ENCODE peak calls at places on chromosomes 2 and 18, in four cellular contexts. Y is cardiac fibroblast, X is brain microvascular endothelial cell, T is body of pancreas. A is an unnamed sample.

GRCh38 chr18:24818069-24818395 is 357.6 kb downstream of the HRH4 start:
- DNase-seq in T (no peak), Y (no peak), X (no peak), A (no peak)

GRCh38 chr2:174025271-174026121 is 60.3 kb upstream of the SP3 start:
- DNase-seq in T (no peak), Y (peak; percentile 97), X (peak; percentile 62), A (peak; percentile 97)

GRCh38 chr2:220736778-220737177 is 835.3 kb downstream of the EPHA4 start:
- DNase-seq in T (no peak), X (no peak), Y (no peak), A (no peak)

GRCh38 chr18:9552189-9552588 is 62.2 kb downstream of the PPP4R1 start:
- DNase-seq in T (no peak), Y (peak; percentile 31), X (no peak), A (peak; percentile 9)

GRCh38 chr2:99035920-99036319 is 99.9 kb upstream of the CRACDL start:
- DNase-seq in X (no peak), T (no peak), Y (peak; percentile 0), A (peak; percentile 9)

GRCh38 chr2:168392031-168392430 is 64.0 kb upstream of the CERS6 start:
- DNase-seq in X (no peak), T (no peak), Y (no peak), A (no peak)

GRCh38 chr2:168684921-168685618 is 117.4 kb upstream of the NOSTRIN start:
- DNase-seq in X (no peak), Y (no peak), T (no peak), A (no peak)

GRCh38 chr2:86793752-86794151 is 3.0 kb upstream of the CD8A start:
- DNase-seq in T (no peak), Y (no peak), X (no peak), A (no peak)

GRCh38 chr2:210162466-210163124 is 8.6 kb downstream of the KANSL1L start:
- DNase-seq in X (no peak), T (no peak), Y (no peak), A (no peak)

DNA sequence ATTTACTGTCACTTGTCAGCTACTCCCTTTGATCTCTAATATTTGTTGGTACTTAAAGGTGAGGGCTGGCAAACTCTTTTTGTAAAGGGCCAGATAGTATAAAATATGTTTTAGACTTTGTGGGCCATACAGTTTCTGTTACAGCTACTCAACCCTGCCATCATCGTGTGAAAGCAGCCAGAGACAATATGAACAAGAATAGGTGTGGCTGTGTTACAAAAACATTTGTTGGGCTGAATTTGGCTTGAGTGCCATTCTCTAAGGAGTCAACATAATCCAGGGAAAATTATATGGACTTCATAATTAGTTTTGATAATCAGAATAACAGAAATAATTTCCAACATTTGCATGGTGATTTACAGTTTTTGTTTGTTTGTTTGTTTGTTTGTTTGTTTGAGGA is 190.6 kb downstream of the LTBP1 start:
- DNase-seq in X (no peak), Y (peak; percentile 28), T (no peak), A (no peak)
- H3K4me3 ChIP-seq in X (peak overlapping the region; percentile 88), Y (peak overlapping the region; percentile 82), T (no peak overlapping the region), A (no peak overlapping the region)

GRCh38 chr18:31946305-31947046 is 3.5 kb upstream of the TRAPPC8 start:
- DNase-seq in Y (no peak), T (no peak), X (no peak), A (no peak)
- TF ChIP-seq CTCF in Y (no peak), T (no peak), X (no peak), A (no peak)

GRCh38 chr2:138779451-138780440 is at the start of gene NXPH2:
- DNase-seq in T (no peak), X (no peak), Y (no peak), A (no peak)
- H3K4me3 ChIP-seq in T (peak within 1 kb of the TSS; percentile 2), X (peak within 1 kb of the TSS; percentile 6), Y (no peak within 1 kb of the TSS), A (no peak within 1 kb of the TSS)

GRCh38 chr2:20064421-20064820 is 13.0 kb upstream of the LAPTM4A start:
- DNase-seq in X (no peak), Y (no peak), T (no peak), A (no peak)

GRCh38 chr2:20064841-20065240 is 13.4 kb upstream of the LAPTM4A start:
- DNase-seq in Y (no peak), X (no peak), T (no peak), A (no peak)

GRCh38 chr2:20061940-20062339 is 10.5 kb upstream of the LAPTM4A start:
- DNase-seq in T (no peak), Y (no peak), X (no peak), A (no peak)

GRCh38 chr2:20061476-20061875 is 10.0 kb upstream of the LAPTM4A start:
- DNase-seq in X (no peak), Y (peak; percentile 71), T (no peak), A (peak; percentile 75)

DNA sequence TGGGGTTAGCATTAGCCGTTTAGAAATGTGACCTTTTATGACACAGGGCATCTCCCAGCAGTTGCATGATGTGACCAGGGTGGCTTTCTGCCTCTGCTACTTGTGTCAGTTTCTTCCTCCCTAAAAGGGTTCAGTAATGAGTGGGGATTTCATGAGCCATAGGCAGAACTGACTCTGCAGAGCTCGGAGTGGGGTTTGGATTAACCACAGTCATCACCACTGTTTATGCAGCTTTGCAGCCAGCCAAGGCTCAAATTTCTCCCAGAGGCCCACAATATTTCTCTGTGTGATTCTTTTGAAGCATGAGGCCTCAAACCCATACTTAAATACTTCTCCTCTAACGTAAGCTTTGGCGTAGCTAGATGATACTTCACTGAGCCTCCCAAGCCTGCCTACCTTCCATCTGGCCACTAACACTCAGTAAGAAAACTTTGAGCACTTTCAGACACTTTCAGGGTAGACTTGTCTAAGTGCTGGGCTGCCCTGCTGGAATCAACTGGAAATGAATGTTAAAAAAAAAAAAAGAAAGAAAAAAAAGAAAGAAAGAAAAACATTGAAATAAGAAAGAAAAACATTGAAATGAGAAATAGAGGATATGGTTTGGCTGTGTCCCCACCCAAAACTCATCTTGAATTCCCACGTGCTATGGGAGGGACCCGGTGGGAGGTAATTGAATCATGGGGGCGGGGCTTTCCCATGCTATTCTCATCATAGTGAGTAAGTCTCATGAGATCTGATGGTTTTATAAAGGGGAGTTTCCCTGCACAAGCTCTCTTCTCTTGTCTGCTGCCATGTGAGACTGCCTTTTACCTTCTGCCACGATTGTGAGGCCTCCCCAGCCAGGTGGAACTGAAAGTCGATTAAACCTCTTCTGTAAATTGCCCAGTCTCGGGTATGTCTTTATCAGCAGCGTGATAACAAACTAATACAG is 11.5 kb upstream of the LAPTM4A start:
- DNase-seq in T (no peak), X (peak; percentile 90), Y (peak; percentile 60), A (peak; percentile 87)
- TF ChIP-seq CTCF in T (no peak), X (peak; percentile 23), Y (no peak), A (peak; percentile 2)

DNA sequence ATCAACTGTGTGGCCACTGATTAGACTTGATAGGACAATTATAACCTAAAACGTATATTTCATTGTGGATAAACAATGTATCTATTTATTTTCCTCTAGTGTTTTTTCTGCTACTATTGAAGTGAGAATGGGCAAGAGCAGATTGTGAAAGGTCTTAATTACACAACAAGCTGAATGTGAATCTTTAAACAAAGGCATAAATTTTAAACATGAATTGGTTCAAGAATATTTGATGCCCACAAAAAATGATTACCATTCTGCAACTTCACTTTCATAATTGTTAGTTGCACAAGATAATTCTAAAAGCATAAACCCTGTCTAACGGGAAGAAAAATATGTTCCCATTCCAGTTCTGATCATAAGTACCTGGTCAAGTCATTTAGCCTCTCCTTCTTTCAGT is 285.6 kb downstream of the GULP1 start:
- DNase-seq in Y (no peak), T (no peak), X (no peak), A (no peak)
- H3K4me3 ChIP-seq in Y (no peak overlapping the region), T (no peak overlapping the region), X (no peak overlapping the region), A (peak overlapping the region; percentile 6)

A was measured in foreskin fibroblast.